ENCODE peak calls at places on chromosomes 6 and 20, in five cellular contexts. D is IMR-90, E is lung, S is heart right ventricle, R is right lobe of liver. G is an unnamed sample.

GRCh38 chr6:154683756-154684523 is 49.3 kb upstream of the SCAF8 start:
- ATAC-seq in D (peak; percentile 79), E (no peak), S (no peak), R (peak; percentile 50), G (no peak)

GRCh38 chr6:123551939-123552707 is 84.6 kb downstream of the TRDN start:
- ATAC-seq in D (no peak), E (peak; percentile 22), S (peak; percentile 58), R (no peak), G (no peak)

GRCh38 chr6:93550551-93551276 is 131.4 kb upstream of the EPHA7 start:
- ATAC-seq in D (no peak), E (no peak), S (no peak), R (no peak), G (no peak)

GRCh38 chr6:15616266-15616665 is 46.6 kb downstream of the DTNBP1 start:
- ATAC-seq in D (peak; percentile 48), E (no peak), S (no peak), R (no peak), G (no peak)

GRCh38 chr6:24451581-24452041 is 37.8 kb downstream of the GPLD1 start:
- ATAC-seq in D (no peak), E (no peak), S (no peak), R (peak; percentile 37), G (no peak)

GRCh38 chr6:164346631-164347030 is 932.1 kb downstream of the QKI start:
- ATAC-seq in D (no peak), E (no peak), S (no peak), R (no peak), G (no peak)

GRCh38 chr6:85498596-85499258 is 48.8 kb downstream of the NT5E start:
- ATAC-seq in D (peak; percentile 64), E (no peak), S (no peak), R (peak; percentile 75), G (no peak)

GRCh38 chr20:44970243-44970757 is 4.0 kb downstream of the STK4 start:
- ATAC-seq in D (no peak), E (no peak), S (no peak), R (no peak), G (no peak)

GRCh38 chr6:130148181-130148580 is 74.6 kb downstream of the SAMD3 start:
- ATAC-seq in D (no peak), E (no peak), S (no peak), R (no peak), G (no peak)

GRCh38 chr6:56593801-56594318 is 48.8 kb downstream of the DST start:
- ATAC-seq in D (peak; percentile 27), E (no peak), S (peak; percentile 26), R (peak; percentile 50), G (no peak)

GRCh38 chr6:81814365-81815109 is 62.1 kb upstream of the TENT5A start:
- ATAC-seq in D (peak; percentile 24), E (peak; percentile 51), S (peak; percentile 16), R (no peak), G (no peak)

GRCh38 chr6:132698608-132699007 is 15.2 kb downstream of the VNN1 start:
- ATAC-seq in D (no peak), E (no peak), S (no peak), R (no peak), G (no peak)

GRCh38 chr6:71745525-71745924 is 140.8 kb upstream of the RIMS1 start:
- ATAC-seq in D (no peak), E (no peak), S (no peak), R (no peak), G (no peak)

GRCh38 chr20:44990425-44990824 is 24.1 kb downstream of the STK4 start:
- ATAC-seq in D (peak; percentile 53), E (no peak), S (peak; percentile 46), R (peak; percentile 50), G (no peak)

GRCh38 chr6:56607111-56607752 is 35.5 kb downstream of the DST start:
- ATAC-seq in D (no peak), E (no peak), S (no peak), R (no peak), G (no peak)

GRCh38 chr20:32447136-32448027 is 89.3 kb downstream of the ASXL1 start:
- ATAC-seq in D (no peak), E (no peak), S (no peak), R (peak; percentile 45), G (no peak)

GRCh38 chr6:166237611-166238010 is 70.0 kb upstream of the TBXT start:
- ATAC-seq in D (no peak), E (no peak), S (no peak), R (no peak), G (no peak)

GRCh38 chr6:116047173-116047933 is 13.3 kb downstream of the FRK start:
- ATAC-seq in D (peak; percentile 51), E (no peak), S (peak; percentile 46), R (peak; percentile 85), G (peak; percentile 46)

GRCh38 chr6:91744576-91744975 is 1157.7 kb upstream of the MAP3K7 start:
- ATAC-seq in D (no peak), E (no peak), S (no peak), R (no peak), G (no peak)

GRCh38 chr6:153084393-153084792 is 46.7 kb downstream of the RGS17 start:
- ATAC-seq in D (peak; percentile 88), E (no peak), S (no peak), R (no peak), G (no peak)

GRCh38 chr20:32638848-32639247 is 34.9 kb downstream of the C20orf203 start:
- ATAC-seq in D (peak; percentile 49), E (no peak), S (peak; percentile 42), R (no peak), G (no peak)

GRCh38 chr6:67221226-67221625 is 1413.9 kb upstream of the ADGRB3 start:
- ATAC-seq in D (no peak), E (no peak), S (no peak), R (no peak), G (no peak)

GRCh38 chr6:111653961-111654360 is 48.3 kb upstream of the TRAF3IP2 start:
- ATAC-seq in D (no peak), E (no peak), S (no peak), R (peak; percentile 8), G (no peak)

GRCh38 chr6:122147291-122147690 is 252.2 kb upstream of the HSF2 start:
- ATAC-seq in D (no peak), E (no peak), S (no peak), R (no peak), G (no peak)

GRCh38 chr6:142355481-142356174 is 53.8 kb downstream of the ADGRG6 start:
- ATAC-seq in D (no peak), E (no peak), S (no peak), R (no peak), G (no peak)

GRCh38 chr20:5657190-5657872 is 92.9 kb upstream of the SHLD1 start:
- ATAC-seq in D (peak; percentile 73), E (peak; percentile 64), S (peak; percentile 59), R (peak; percentile 82), G (peak; percentile 70)

GRCh38 chr6:13097454-13097853 is 230.9 kb downstream of the TBC1D7 start:
- ATAC-seq in D (no peak), E (no peak), S (peak; percentile 46), R (no peak), G (no peak)

GRCh38 chr6:99187429-99187828 is 162.0 kb downstream of the FAXC start:
- ATAC-seq in D (no peak), E (peak; percentile 67), S (no peak), R (no peak), G (no peak)

GRCh38 chr20:33211817-33212424 is 5.2 kb upstream of the BPIFA3 start:
- ATAC-seq in D (peak; percentile 46), E (no peak), S (no peak), R (peak; percentile 89), G (no peak)

GRCh38 chr6:6352772-6353171 is 32.3 kb upstream of the F13A1 start:
- ATAC-seq in D (no peak), E (no peak), S (no peak), R (no peak), G (no peak)

GRCh38 chr6:152566040-152566875 is 70.9 kb downstream of the SYNE1 start:
- ATAC-seq in D (no peak), E (no peak), S (no peak), R (peak; percentile 77), G (no peak)

GRCh38 chr6:158006821-158007570 is 25.3 kb downstream of the SYNJ2 start:
- ATAC-seq in D (no peak), E (no peak), S (no peak), R (no peak), G (no peak)

GRCh38 chr6:158010591-158011477 is 29.2 kb downstream of the SYNJ2 start:
- ATAC-seq in D (no peak), E (no peak), S (no peak), R (no peak), G (no peak)

GRCh38 chr6:158009935-158010585 is 28.4 kb downstream of the SYNJ2 start:
- ATAC-seq in D (no peak), E (no peak), S (no peak), R (no peak), G (no peak)

GRCh38 chr6:158011478-158011920 is 29.8 kb downstream of the SYNJ2 start:
- ATAC-seq in D (peak; percentile 28), E (no peak), S (no peak), R (no peak), G (no peak)

GRCh38 chr6:158008894-158009891 is 27.5 kb downstream of the SYNJ2 start:
- ATAC-seq in D (peak; percentile 10), E (no peak), S (peak; percentile 70), R (peak; percentile 70), G (peak; percentile 23)
- H3K27ac ChIP-seq in D (peak overlapping the region; percentile 58), E (no peak overlapping the region), S (peak overlapping the region; percentile 69), R (peak overlapping the region; percentile 43), G (no peak overlapping the region)

GRCh38 chr6:11229267-11230043 is 3.0 kb downstream of the NEDD9 start:
- ATAC-seq in D (no peak), E (no peak), S (no peak), R (no peak), G (no peak)
- H3K4me3 ChIP-seq in D (peak overlapping the region; percentile 30), E (peak overlapping the region; percentile 60), S (peak overlapping the region; percentile 3), R (peak overlapping the region; percentile 65), G (peak overlapping the region; percentile 21)

GRCh38 chr20:41139227-41140093 is 2.1 kb downstream of the PLCG1 start:
- ATAC-seq in D (no peak), E (no peak), S (no peak), R (no peak), G (no peak)

GRCh38 chr20:41141153-41141815 is 3.9 kb downstream of the PLCG1 start:
- ATAC-seq in D (no peak), E (no peak), S (peak; percentile 14), R (peak; percentile 1), G (no peak)

GRCh38 chr20:41138527-41139226 is 1.3 kb downstream of the PLCG1 start:
- ATAC-seq in D (no peak), E (no peak), S (no peak), R (no peak), G (no peak)

GRCh38 chr20:41142241-41142640 is 4.9 kb downstream of the PLCG1 start:
- ATAC-seq in D (no peak), E (no peak), S (no peak), R (no peak), G (no peak)

GRCh38 chr20:41140226-41141133 is 3.1 kb downstream of the PLCG1 start:
- ATAC-seq in D (no peak), E (no peak), S (no peak), R (no peak), G (no peak)
- H3K36me3 ChIP-seq in D (peaks cover 2% of the 10 kb centered on the region), E (no peaks in the 10 kb centered on the region), S (peaks cover 12% of the 10 kb centered on the region), R (no peaks in the 10 kb centered on the region), G (no peaks in the 10 kb centered on the region)

DNA sequence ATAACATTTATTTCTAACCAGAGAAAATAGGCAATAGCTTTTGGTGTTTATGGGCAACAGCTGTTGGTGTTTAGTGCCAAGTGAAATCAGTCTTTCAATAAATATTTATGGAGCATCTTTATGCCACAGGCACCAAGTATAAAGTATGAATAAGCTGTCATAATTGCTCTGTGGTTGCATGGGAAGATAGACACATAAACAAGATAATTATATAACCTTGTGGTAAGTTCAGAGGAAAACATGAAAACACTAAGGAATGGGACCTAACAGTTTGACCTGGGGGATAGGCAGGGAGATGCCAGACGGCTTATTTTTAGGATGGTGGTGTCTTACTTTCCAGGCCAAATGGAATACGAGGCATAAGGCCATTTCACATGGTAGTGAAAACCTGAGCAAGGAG is 110.9 kb downstream of the GFRAL start:
- ATAC-seq in D (no peak), E (no peak), S (no peak), R (no peak), G (no peak)
- H3K27ac ChIP-seq in D (no peak overlapping the region), E (no peak overlapping the region), S (no peak overlapping the region), R (no peak overlapping the region), G (no peak overlapping the region)